ENCODE peak calls at places on chromosomes 5 and 9, in four cellular contexts. One of them, this sample, is unnamed.

GRCh38 chr9:100098241-100098886 is 436 bp downstream of the ERP44 start:
- DNase-seq in IMR-90: peak
- DNase-seq in A549: peak
- DNase-seq in HepG2: peak
- DNase-seq in this sample: peak

GRCh38 chr9:21801683-21802417 is 586 bp upstream of the MTAP start:
- DNase-seq in HepG2: peak
- DNase-seq in A549: peak
- DNase-seq in IMR-90: peak
- DNase-seq in this sample: no peak

GRCh38 chr5:400282-401215 is 42.4 kb upstream of the EXOC3 start:
- DNase-seq in IMR-90: peak
- DNase-seq in A549: no peak
- DNase-seq in HepG2: no peak
- DNase-seq in this sample: peak

GRCh38 chr9:110936719-110937452 is 101.4 kb downstream of the LPAR1 start:
- DNase-seq in HepG2: no peak
- DNase-seq in A549: no peak
- DNase-seq in IMR-90: peak
- DNase-seq in this sample: no peak

GRCh38 chr9:86573886-86574285 is 219.7 kb upstream of the TUT7 start:
- DNase-seq in A549: no peak
- DNase-seq in IMR-90: peak
- DNase-seq in HepG2: no peak
- DNase-seq in this sample: no peak

GRCh38 chr5:145750194-145750593 is 84.9 kb downstream of the PRELID2 start:
- DNase-seq in IMR-90: no peak
- DNase-seq in HepG2: no peak
- DNase-seq in A549: no peak
- DNase-seq in this sample: no peak

GRCh38 chr5:176609724-176610429 is at the start of gene GPRIN1:
- DNase-seq in A549: peak
- DNase-seq in HepG2: peak
- DNase-seq in IMR-90: peak
- DNase-seq in this sample: no peak

GRCh38 chr5:143594913-143595818 is 191.7 kb upstream of the NR3C1 start:
- DNase-seq in IMR-90: peak
- DNase-seq in HepG2: peak
- DNase-seq in A549: peak
- DNase-seq in this sample: no peak

GRCh38 chr5:95761771-95762680 is 30.9 kb downstream of the RHOBTB3 start:
- DNase-seq in IMR-90: peak
- DNase-seq in A549: no peak
- DNase-seq in HepG2: no peak
- DNase-seq in this sample: no peak

GRCh38 chr9:124133752-124134151 is 122.2 kb downstream of the LHX2 start:
- DNase-seq in IMR-90: peak
- DNase-seq in HepG2: peak
- DNase-seq in A549: no peak
- DNase-seq in this sample: no peak

GRCh38 chr5:43675357-43675756 is 72.4 kb downstream of the NNT start:
- DNase-seq in A549: no peak
- DNase-seq in HepG2: no peak
- DNase-seq in IMR-90: no peak
- DNase-seq in this sample: no peak

GRCh38 chr9:132818588-132818987 is 59.5 kb downstream of the AK8 start:
- DNase-seq in HepG2: no peak
- DNase-seq in IMR-90: no peak
- DNase-seq in A549: no peak
- DNase-seq in this sample: no peak

GRCh38 chr5:101418735-101419134 is 515.7 kb upstream of the ST8SIA4 start:
- DNase-seq in HepG2: no peak
- DNase-seq in IMR-90: no peak
- DNase-seq in A549: no peak
- DNase-seq in this sample: no peak

GRCh38 chr5:133389066-133389590 is 223.2 kb downstream of the FSTL4 start:
- DNase-seq in A549: no peak
- DNase-seq in IMR-90: no peak
- DNase-seq in HepG2: no peak
- DNase-seq in this sample: peak

GRCh38 chr9:96061293-96061987 is 185.9 kb downstream of the ERCC6L2 start:
- DNase-seq in HepG2: peak
- DNase-seq in IMR-90: peak
- DNase-seq in A549: peak
- DNase-seq in this sample: no peak

GRCh38 chr5:66669086-66669861 is 73.1 kb downstream of the MAST4 start:
- DNase-seq in A549: no peak
- DNase-seq in HepG2: no peak
- DNase-seq in IMR-90: no peak
- DNase-seq in this sample: no peak
- TF ChIP-seq RAD21 in A549: no peak
- TF ChIP-seq RAD21 in HepG2: no peak
- TF ChIP-seq RAD21 in IMR-90: no peak
- TF ChIP-seq RAD21 in this sample: no peak

GRCh38 chr5:127210082-127210481 is 80.5 kb upstream of the MEGF10 start:
- DNase-seq in A549: no peak
- DNase-seq in IMR-90: no peak
- DNase-seq in HepG2: no peak
- DNase-seq in this sample: no peak
- TF ChIP-seq MAFK in A549: no peak
- TF ChIP-seq MAFK in IMR-90: no peak
- TF ChIP-seq MAFK in HepG2: no peak
- TF ChIP-seq MAFK in this sample: no peak

DNA sequence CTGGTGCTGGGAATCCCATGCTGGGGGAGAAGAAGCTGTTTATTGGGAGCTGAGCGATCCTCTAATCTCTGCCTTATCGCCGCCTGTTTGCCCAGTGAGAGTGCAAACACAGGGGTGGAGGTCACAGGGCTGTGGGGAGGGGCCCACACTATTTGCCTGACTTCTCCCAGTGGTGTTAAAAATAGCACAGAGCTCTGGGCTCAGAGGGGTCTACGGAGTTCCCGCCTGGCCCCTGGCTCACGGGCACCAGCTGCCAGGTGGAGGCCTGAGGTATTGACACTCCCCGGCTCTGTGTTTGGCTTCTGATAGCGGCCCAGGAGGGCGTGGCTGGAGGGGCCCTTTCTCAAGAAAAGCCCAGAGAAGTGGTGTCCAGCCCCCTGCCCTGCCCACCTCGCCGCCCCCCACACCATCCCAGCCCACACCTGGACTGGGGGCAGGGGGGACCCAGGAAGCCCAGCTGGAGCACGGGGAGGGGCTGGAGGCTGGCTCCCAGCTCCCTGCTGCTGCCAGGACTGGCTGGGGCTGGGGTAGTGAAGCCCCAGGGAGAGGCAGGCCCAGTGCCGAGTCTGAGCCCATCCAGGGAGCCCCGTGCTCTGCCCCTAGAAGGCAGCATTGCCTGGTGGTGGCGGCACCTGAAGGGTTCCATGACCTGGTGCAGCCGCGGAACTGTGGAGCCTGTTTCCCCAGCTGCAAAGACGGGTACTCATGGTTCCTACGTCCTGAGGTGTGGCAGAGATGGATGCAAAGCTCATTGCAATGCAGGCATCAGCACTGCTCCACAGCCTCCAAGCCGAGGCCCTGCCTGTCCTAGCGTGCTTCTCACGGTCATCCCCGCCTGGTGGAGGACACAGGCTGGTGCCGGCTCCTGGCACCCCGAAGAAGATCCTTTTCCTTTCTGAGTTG is 35.7 kb upstream of the EGFL7 start:
- DNase-seq in A549: peak
- DNase-seq in HepG2: peak
- DNase-seq in IMR-90: no peak
- DNase-seq in this sample: no peak
- TF ChIP-seq RAD21 in A549: no peak
- TF ChIP-seq RAD21 in HepG2: peak
- TF ChIP-seq RAD21 in IMR-90: no peak
- TF ChIP-seq RAD21 in this sample: peak

GRCh38 chr9:126700903-126701819 is 87.4 kb downstream of the LMX1B start:
- DNase-seq in A549: no peak
- DNase-seq in HepG2: no peak
- DNase-seq in IMR-90: no peak
- DNase-seq in this sample: no peak

GRCh38 chr9:126701820-126702500 is 88.2 kb downstream of the LMX1B start:
- DNase-seq in A549: no peak
- DNase-seq in HepG2: no peak
- DNase-seq in IMR-90: no peak
- DNase-seq in this sample: no peak

GRCh38 chr9:126704157-126704941 is 90.6 kb downstream of the LMX1B start:
- DNase-seq in A549: peak
- DNase-seq in HepG2: no peak
- DNase-seq in IMR-90: peak
- DNase-seq in this sample: no peak

GRCh38 chr9:126703330-126704156 is 89.8 kb downstream of the LMX1B start:
- DNase-seq in A549: no peak
- DNase-seq in IMR-90: no peak
- DNase-seq in HepG2: no peak
- DNase-seq in this sample: no peak

GRCh38 chr9:126702501-126703329 is 89.0 kb downstream of the LMX1B start:
- DNase-seq in IMR-90: no peak
- DNase-seq in HepG2: no peak
- DNase-seq in A549: peak
- DNase-seq in this sample: peak
- TF ChIP-seq MAFK in IMR-90: no peak
- TF ChIP-seq MAFK in HepG2: no peak
- TF ChIP-seq MAFK in A549: no peak
- TF ChIP-seq MAFK in this sample: no peak

This sample was measured in H1.